ENCODE peak calls at places on chromosome 22, in six cellular contexts. B is NCI-H1436 treated with DMSO at 0.1 percent for 48 hours, L is ELR, Y is cardiac fibroblast, W is choroid plexus epithelial cell, D is NAMALWA. I is an unnamed sample.

GRCh38 chr22:49929553-49929979 is 11.1 kb downstream of the CRELD2 start:
- DNase-seq in B (no peak), L (peak; percentile 58), Y (peak; percentile 24), W (peak; percentile 30), D (peak; percentile 85), I (no peak)

GRCh38 chr22:29719894-29720645 is at the start of gene CABP7:
- DNase-seq in B (no peak), L (peak; percentile 16), Y (no peak), W (no peak), D (no peak), I (no peak)

GRCh38 chr22:38927033-38927789 is 30.2 kb upstream of the APOBEC3A start:
- DNase-seq in B (peak; percentile 13), L (peak; percentile 72), Y (peak; percentile 23), W (peak; percentile 56), D (no peak), I (no peak)

GRCh38 chr22:45757068-45757467 is 85.4 kb downstream of the ATXN10 start:
- DNase-seq in B (no peak), L (no peak), Y (no peak), W (no peak), D (no peak), I (no peak)

GRCh38 chr22:40033586-40034380 is 39.0 kb downstream of the FAM83F start:
- DNase-seq in B (no peak), L (no peak), Y (no peak), W (no peak), D (no peak), I (no peak)

GRCh38 chr22:19270873-19271272 is 20.6 kb downstream of the CLTCL1 start:
- DNase-seq in B (no peak), L (no peak), Y (no peak), W (no peak), D (no peak), I (no peak)

GRCh38 chr22:40855104-40855959 is 1.1 kb downstream of the ST13 start:
- DNase-seq in B (peak; percentile 4), L (peak; percentile 45), Y (peak; percentile 49), W (peak; percentile 63), D (peak; percentile 32), I (peak; percentile 35)

GRCh38 chr22:39332441-39333064 is 13.1 kb upstream of the RPL3 start:
- DNase-seq in B (no peak), L (no peak), Y (no peak), W (no peak), D (no peak), I (no peak)

GRCh38 chr22:39374191-39374590 is 24.4 kb downstream of the SYNGR1 start:
- DNase-seq in B (no peak), L (no peak), Y (no peak), W (no peak), D (no peak), I (no peak)